ENCODE peak calls at places on chromosome 3, in seven cellular contexts. Z is HepG2, S is A549, K is adrenal gland, A is tibial artery, U is fibroblast of lung, B is aorta. D is an unnamed sample.

GRCh38 chr3:4416961-4417360 is 50.1 kb downstream of the SUMF1 start:
- DNase-seq in B (peak; percentile 92), K (no peak), S (peak; percentile 49), U (peak; percentile 88), Z (no peak), A (peak; percentile 97), D (peak; percentile 79)

GRCh38 chr3:68363801-68364200 is 568.5 kb downstream of the TAFA4 start:
- DNase-seq in A (no peak), Z (no peak), B (no peak), K (no peak), U (no peak), S (no peak), D (no peak)

GRCh38 chr3:186930143-186930638 is at the start of gene ST6GAL1:
- DNase-seq in S (peak; percentile 21), Z (peak; percentile 43), U (peak; percentile 63), A (peak; percentile 85), K (peak; percentile 58), B (peak; percentile 92), D (peak; percentile 83)

GRCh38 chr3:124558898-124559649 is 171.2 kb upstream of the UMPS start:
- DNase-seq in S (peak; percentile 36), K (peak; percentile 93), B (peak; percentile 94), U (peak; percentile 97), A (peak; percentile 97), Z (no peak), D (peak; percentile 99)

GRCh38 chr3:44584646-44585501 is at the start of gene ZNF660:
- DNase-seq in K (peak; percentile 54), U (peak; percentile 83), A (peak; percentile 80), S (no peak), B (peak; percentile 87), Z (peak; percentile 57), D (peak; percentile 97)

GRCh38 chr3:134650431-134651346 is at the start of gene KY:
- DNase-seq in U (peak; percentile 28), Z (no peak), A (peak; percentile 77), K (peak; percentile 66), B (peak; percentile 88), S (peak; percentile 9), D (peak; percentile 60)

GRCh38 chr3:129553771-129554170 is 10.8 kb downstream of the H1-8 start:
- DNase-seq in U (no peak), K (no peak), Z (no peak), B (no peak), A (no peak), S (no peak), D (no peak)

GRCh38 chr3:10289077-10289476 is 3.7 kb downstream of the GHRL start:
- DNase-seq in K (no peak), S (no peak), A (no peak), B (no peak), U (no peak), Z (no peak), D (no peak)

GRCh38 chr3:50620846-50621245 is 3.9 kb downstream of the MAPKAPK3 start:
- DNase-seq in A (no peak), S (no peak), B (no peak), Z (no peak), K (no peak), U (no peak), D (no peak)
- H3K27ac ChIP-seq in A (no peak overlapping the region), S (no peak overlapping the region), B (no peak overlapping the region), Z (no peak overlapping the region), K (no peak overlapping the region), U (no peak overlapping the region), D (no peak overlapping the region)

GRCh38 chr3:17057316-17057715 is 172.6 kb downstream of the PLCL2 start:
- DNase-seq in Z (no peak), A (no peak), B (no peak), K (no peak), S (no peak), U (peak; percentile 18), D (no peak)

GRCh38 chr3:17052348-17052747 is 167.6 kb downstream of the PLCL2 start:
- DNase-seq in S (no peak), B (no peak), U (no peak), Z (no peak), A (no peak), K (no peak), D (no peak)

GRCh38 chr3:17054944-17055343 is 170.2 kb downstream of the PLCL2 start:
- DNase-seq in B (no peak), S (no peak), Z (no peak), A (no peak), K (no peak), U (no peak), D (no peak)

GRCh38 chr3:17054301-17054700 is 169.5 kb downstream of the PLCL2 start:
- DNase-seq in Z (no peak), S (no peak), B (no peak), K (no peak), A (no peak), U (no peak), D (no peak)

DNA sequence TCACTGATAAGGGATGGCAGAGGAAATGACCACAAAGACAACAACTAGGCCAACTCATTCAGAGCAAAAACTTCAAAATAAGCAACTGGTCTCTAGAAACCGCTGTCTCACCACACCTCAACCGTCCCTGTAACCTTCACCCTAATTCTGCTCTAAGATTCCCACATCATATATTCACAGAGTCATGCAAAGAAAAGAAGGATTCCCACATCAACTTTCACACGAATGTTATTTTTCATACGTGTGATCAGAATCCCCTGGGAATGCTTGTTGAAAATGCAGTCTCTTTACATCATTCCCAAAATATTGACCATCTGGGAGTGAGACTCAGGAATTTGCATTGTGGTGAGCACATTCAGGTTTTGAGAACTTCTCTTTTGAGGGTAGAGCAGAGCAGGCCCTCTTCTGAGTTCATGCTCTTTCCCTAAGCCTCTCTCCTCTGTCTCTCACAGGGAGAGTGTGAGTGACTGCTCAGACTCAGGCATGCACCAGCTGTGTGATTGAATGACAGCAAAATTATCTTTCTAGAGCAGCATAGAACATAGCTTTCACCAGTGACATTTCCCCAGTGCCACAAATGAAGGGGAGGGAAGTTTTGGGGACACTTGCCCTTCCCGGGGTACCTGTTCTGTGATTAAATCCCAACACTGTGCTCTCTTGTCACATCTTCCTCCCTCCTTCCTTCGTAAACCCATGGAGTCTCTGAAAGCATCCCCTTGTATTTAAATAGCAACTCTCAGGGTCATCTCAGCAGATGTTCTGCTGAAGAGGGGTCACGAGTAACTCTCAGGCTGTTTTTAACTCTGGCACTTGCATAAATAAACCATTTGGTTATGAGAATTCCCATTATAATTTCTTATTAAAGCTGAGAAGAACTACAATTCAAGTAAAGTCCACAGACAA is 170.9 kb downstream of the PLCL2 start:
- DNase-seq in K (no peak), A (no peak), B (no peak), S (no peak), Z (no peak), U (peak; percentile 32), D (peak; percentile 19)
- H3K27ac ChIP-seq in K (no peak overlapping the region), A (no peak overlapping the region), B (no peak overlapping the region), S (no peak overlapping the region), Z (no peak overlapping the region), U (peak overlapping the region; percentile 60), D (peak overlapping the region; percentile 81)

GRCh38 chr3:185365281-185366211 is 2.6 kb downstream of the MAP3K13 start:
- DNase-seq in Z (no peak), U (no peak), K (no peak), S (no peak), B (no peak), A (no peak), D (no peak)

GRCh38 chr3:185361920-185362319 is 1.0 kb upstream of the MAP3K13 start:
- DNase-seq in Z (no peak), A (no peak), B (no peak), S (no peak), K (no peak), U (peak; percentile 62), D (no peak)

GRCh38 chr3:185366913-185367312 is 4.0 kb downstream of the MAP3K13 start:
- DNase-seq in U (no peak), A (no peak), S (no peak), Z (no peak), K (no peak), B (no peak), D (no peak)

GRCh38 chr3:185362850-185363661 is at the start of gene MAP3K13:
- DNase-seq in B (peak; percentile 87), K (peak; percentile 85), Z (peak; percentile 54), S (peak; percentile 79), A (peak; percentile 87), U (peak; percentile 97), D (peak; percentile 93)

DNA sequence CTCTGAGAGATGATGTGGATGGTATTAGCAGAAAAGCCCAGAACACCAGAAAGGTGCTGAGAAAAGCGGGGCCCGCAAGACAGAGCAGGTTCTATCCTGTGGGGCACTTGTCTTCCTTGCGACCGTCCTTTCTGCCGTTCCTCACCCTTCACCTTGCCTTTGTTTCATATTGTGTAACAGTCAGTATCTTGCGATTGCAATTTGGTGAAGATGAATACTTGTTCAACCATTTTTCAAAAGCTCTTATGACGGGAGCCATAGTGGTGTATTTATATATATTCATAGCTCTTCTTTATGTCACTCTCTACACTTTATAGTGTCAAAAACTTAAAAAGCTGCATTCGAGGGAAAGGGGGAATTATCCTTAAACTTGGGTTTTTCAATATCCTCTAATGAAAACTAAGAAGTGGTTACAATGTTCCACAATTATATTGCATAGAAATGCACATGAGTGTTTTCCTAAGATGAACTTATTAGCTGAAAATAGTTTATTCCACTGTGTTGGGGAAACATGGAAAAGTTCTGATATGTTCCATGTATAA is 797 bp downstream of the MAP3K13 start:
- DNase-seq in K (no peak), S (no peak), A (no peak), U (no peak), Z (no peak), B (no peak), D (no peak)
- H3K27ac ChIP-seq in K (peak overlapping the region; percentile 2), S (peak overlapping the region; percentile 5), A (peak overlapping the region; percentile 77), U (no peak overlapping the region), Z (no peak overlapping the region), B (peak overlapping the region; percentile 76), D (no peak overlapping the region)

GRCh38 chr3:140568131-140568530 is 109.7 kb upstream of the TRIM42 start:
- DNase-seq in Z (no peak), B (no peak), U (no peak), K (no peak), S (no peak), A (no peak), D (no peak)
- H3K27ac ChIP-seq in Z (no peak overlapping the region), B (no peak overlapping the region), U (no peak overlapping the region), K (no peak overlapping the region), S (no peak overlapping the region), A (no peak overlapping the region), D (no peak overlapping the region)

GRCh38 chr3:113166719-113167492 is 44.5 kb upstream of the BOC start:
- DNase-seq in K (no peak), Z (no peak), A (peak; percentile 69), B (no peak), S (no peak), U (peak; percentile 73), D (peak; percentile 77)
- H3K27ac ChIP-seq in K (no peak overlapping the region), Z (no peak overlapping the region), A (peak overlapping the region; percentile 59), B (peak overlapping the region; percentile 6), S (no peak overlapping the region), U (no peak overlapping the region), D (peak overlapping the region; percentile 96)